ENCODE peak calls at places on chromosomes 1 and 21, in nine cellular contexts. C is COR-L47; L is anterior cingulate cortex; M is stimulated activated CD4-positive, alpha-beta T cell treated with anti-CD3 and anti-CD28 coated beads, TNF-alpha, amount 100 ng/mL, for 4 hours; F is stimulated activated naive CD8-positive, alpha-beta T cell treated with anti-CD3 and anti-CD28 coated beads, Interleukin-15, Interleukin-2, amounts not matched to agents 100 U/mL and 50 U/mL, for 24 hours; J is RWPE2; G is tibial artery; K is body of pancreas; W is T47D. D is an unnamed sample.
A peak's percentile ranks its signal among the peaks of the same experiment; 100 is the strongest.

GRCh38 chr1:220680085-220680687 is 10.0 kb upstream of the C1orf115 start:
- DNase-seq in W (peak; percentile 69), G (no peak), K (peak; percentile 41), F (no peak), M (no peak), C (peak; percentile 28), L (no peak), J (no peak), D (no peak)

GRCh38 chr21:29332461-29333354 is 34.0 kb downstream of the BACH1 start:
- DNase-seq in J (no peak), F (no peak), K (no peak), M (no peak), L (no peak), C (no peak), W (no peak), G (no peak), D (no peak)

GRCh38 chr1:54543729-54544496 is 4.1 kb upstream of the ACOT11 start:
- DNase-seq in G (no peak), M (no peak), C (no peak), F (no peak), L (no peak), W (no peak), K (no peak), J (no peak), D (peak; percentile 62)

GRCh38 chr1:228940931-228941330 is 205.7 kb downstream of the RHOU start:
- DNase-seq in F (no peak), J (no peak), M (no peak), C (no peak), L (no peak), G (no peak), K (no peak), W (no peak), D (no peak)

GRCh38 chr1:82090104-82090503 is 289.4 kb downstream of the ADGRL2 start:
- DNase-seq in W (no peak), C (no peak), F (no peak), J (no peak), K (no peak), M (no peak), G (no peak), L (no peak), D (no peak)

GRCh38 chr1:53959664-53960250 is 13.6 kb downstream of the LRRC42 start:
- DNase-seq in W (no peak), F (no peak), J (no peak), M (no peak), G (no peak), C (peak; percentile 33), K (no peak), L (no peak), D (no peak)

GRCh38 chr1:234258071-234258470 is 115.2 kb upstream of the COA6 start:
- DNase-seq in W (no peak), F (no peak), C (no peak), L (no peak), J (no peak), K (no peak), M (no peak), G (no peak), D (no peak)

GRCh38 chr1:180927348-180927747 is 14.7 kb downstream of the KIAA1614 start:
- DNase-seq in F (no peak), M (no peak), J (no peak), C (no peak), K (no peak), W (no peak), L (peak; percentile 30), G (no peak), D (no peak)

GRCh38 chr1:41456847-41457540 is 27.5 kb downstream of the EDN2 start:
- DNase-seq in F (no peak), C (no peak), M (no peak), K (no peak), J (no peak), L (no peak), G (no peak), W (no peak), D (no peak)

GRCh38 chr1:52556641-52557360 is 3.9 kb upstream of the TUT4 start:
- DNase-seq in C (no peak), L (no peak), K (no peak), M (no peak), G (no peak), W (no peak), J (no peak), F (no peak), D (no peak)

GRCh38 chr1:21574464-21575151 is 65.4 kb downstream of the ALPL start:
- DNase-seq in K (no peak), J (no peak), C (peak; percentile 90), M (no peak), G (no peak), F (no peak), L (no peak), W (no peak), D (peak; percentile 61)

GRCh38 chr21:26212220-26212619 is 41.6 kb upstream of the APP start:
- DNase-seq in L (no peak), C (no peak), G (no peak), W (no peak), K (peak; percentile 10), F (no peak), M (no peak), J (no peak), D (no peak)

GRCh38 chr1:51689643-51690042 is 72.8 kb downstream of the OSBPL9 start:
- DNase-seq in K (no peak), M (no peak), G (no peak), F (no peak), W (no peak), J (no peak), L (no peak), C (no peak), D (no peak)

GRCh38 chr1:30145723-30146263 is 577.6 kb downstream of the MATN1 start:
- DNase-seq in C (no peak), J (no peak), L (no peak), M (no peak), W (no peak), F (no peak), K (no peak), G (no peak), D (peak; percentile 52)

GRCh38 chr21:17050156-17050555 is 462.7 kb upstream of the CXADR start:
- DNase-seq in K (no peak), L (no peak), W (no peak), C (no peak), J (no peak), F (no peak), G (no peak), M (no peak), D (no peak)

GRCh38 chr1:228279011-228279721 is 71.3 kb downstream of the OBSCN start:
- DNase-seq in W (no peak), K (no peak), M (no peak), C (no peak), G (no peak), L (no peak), J (peak; percentile 28), F (no peak), D (peak; percentile 63)

GRCh38 chr1:204842892-204843291 is 27.8 kb upstream of the NFASC start:
- DNase-seq in C (no peak), K (no peak), L (peak; percentile 22), J (no peak), M (no peak), F (no peak), G (no peak), W (no peak), D (no peak)

GRCh38 chr21:33976980-33977720 is 61.5 kb upstream of the ATP5PO start:
- DNase-seq in G (no peak), L (no peak), F (peak; percentile 32), J (no peak), C (no peak), W (no peak), M (no peak), K (no peak), D (no peak)

GRCh38 chr1:117166076-117166475 is 44.5 kb upstream of the TRIM45 start:
- DNase-seq in G (no peak), M (no peak), L (no peak), C (no peak), J (no peak), K (no peak), W (no peak), F (no peak), D (no peak)

GRCh38 chr1:17667641-17668040 is 87.5 kb upstream of the ACTL8 start:
- DNase-seq in G (no peak), M (no peak), L (no peak), F (no peak), J (no peak), K (no peak), C (no peak), W (no peak), D (no peak)

GRCh38 chr1:213820362-213821149 is 167.2 kb upstream of the PROX1 start:
- DNase-seq in J (no peak), K (peak; percentile 29), L (no peak), M (no peak), W (no peak), C (peak; percentile 62), G (no peak), F (no peak), D (no peak)

GRCh38 chr1:223731076-223731770 is 18.9 kb downstream of the CAPN2 start:
- DNase-seq in G (peak; percentile 81), F (no peak), W (no peak), C (peak; percentile 16), L (peak; percentile 21), M (no peak), J (no peak), K (peak; percentile 64), D (no peak)

GRCh38 chr1:226123591-226124471 is 61.3 kb downstream of the H3-3A start:
- DNase-seq in C (no peak), W (no peak), J (no peak), G (no peak), F (no peak), M (no peak), L (no peak), K (no peak), D (no peak)

GRCh38 chr1:57024855-57025254 is 59.0 kb upstream of the C8B start:
- DNase-seq in W (no peak), C (no peak), G (no peak), K (peak; percentile 5), F (no peak), L (peak; percentile 45), M (no peak), J (no peak), D (no peak)

GRCh38 chr1:88878731-88879130 is 12.6 kb downstream of the GTF2B start:
- DNase-seq in G (no peak), K (no peak), J (no peak), L (no peak), F (no peak), W (no peak), C (no peak), M (no peak), D (no peak)

GRCh38 chr1:56070601-56071000 is 508.8 kb downstream of the PLPP3 start:
- DNase-seq in L (no peak), J (no peak), K (no peak), G (no peak), W (no peak), F (no peak), M (no peak), C (no peak), D (no peak)

GRCh38 chr21:15425049-15425448 is 304.7 kb upstream of the USP25 start:
- DNase-seq in F (no peak), C (no peak), G (no peak), K (no peak), W (no peak), M (no peak), J (no peak), L (no peak), D (no peak)

GRCh38 chr1:59046730-59047157 is 250.2 kb upstream of the FGGY start:
- DNase-seq in J (no peak), G (no peak), W (no peak), L (no peak), K (no peak), F (peak; percentile 36), M (no peak), C (no peak), D (no peak)

GRCh38 chr1:206653715-206654459 is 18.6 kb downstream of the DYRK3 start:
- DNase-seq in W (no peak), L (no peak), F (no peak), J (no peak), G (no peak), M (no peak), K (no peak), C (no peak), D (no peak)

GRCh38 chr1:114224196-114224907 is 70.7 kb upstream of the SYT6 start:
- DNase-seq in C (no peak), K (no peak), L (no peak), J (no peak), F (no peak), G (no peak), M (no peak), W (no peak), D (no peak)

GRCh38 chr1:76659171-76659940 is 207.9 kb upstream of the ST6GALNAC5 start:
- DNase-seq in W (no peak), C (no peak), J (no peak), G (no peak), L (no peak), F (no peak), M (no peak), K (no peak), D (no peak)